ENCODE peak calls at places on chromosomes 7 and 10, in ten cellular contexts. L is natural killer cell; H is gastrocnemius medialis; G is body of pancreas; Y is activated CD8-positive, alpha-beta T cell treated with anti-CD3 and anti-CD28 coated beads for 36 hours; E is activated naive CD4-positive, alpha-beta T cell treated with anti-CD3 and anti-CD28 coated beads, Interleukin-2, amount 50 U/mL, for 72 hours; X is psoas muscle; P is IMR-90; C is stimulated activated naive B cell treated with anti-CD40 and anti-IgM and Interleukin-4, amounts not matched to agents 10 μg/mL and 1 μg/mL and 100 μg/mL, for 72 hours; A is PC-3. J is an unnamed sample.

GRCh38 chr7:85055906-85056305 is 130.9 kb downstream of the SEMA3D start:
- ATAC-seq in E (no peak), A (no peak), G (no peak), Y (no peak), X (no peak), P (no peak), L (no peak), C (no peak), H (no peak), J (no peak)

GRCh38 chr7:360454-361100 is 70.6 kb downstream of the FOXL3 start:
- ATAC-seq in X (no peak), A (no peak), E (peak), Y (peak), C (peak), L (no peak), H (no peak), P (no peak), G (no peak), J (no peak)

GRCh38 chr10:104480797-104481196 is 127.2 kb downstream of the CFAP58 start:
- ATAC-seq in P (no peak), C (no peak), L (no peak), H (no peak), A (no peak), Y (no peak), E (no peak), X (no peak), G (no peak), J (no peak)

GRCh38 chr10:4246881-4247358 is 461.9 kb upstream of the KLF6 start:
- ATAC-seq in G (no peak), A (peak), H (no peak), E (peak), X (no peak), P (peak), L (no peak), C (peak), Y (peak), J (no peak)

GRCh38 chr7:151415375-151416112 is 5.7 kb upstream of the WDR86 start:
- ATAC-seq in G (peak), X (no peak), H (no peak), A (no peak), C (no peak), P (no peak), L (peak), Y (no peak), E (no peak), J (peak)

GRCh38 chr10:82668266-82668665 is 793.3 kb downstream of the NRG3 start:
- ATAC-seq in E (no peak), X (no peak), L (no peak), C (no peak), G (no peak), Y (no peak), P (no peak), A (no peak), H (no peak), J (no peak)

GRCh38 chr10:18797286-18797685 is 138.1 kb downstream of the ARL5B start:
- ATAC-seq in L (no peak), X (no peak), Y (no peak), A (no peak), P (no peak), H (no peak), E (no peak), G (no peak), C (no peak), J (no peak)

GRCh38 chr10:7488418-7488829 is 77.6 kb upstream of the SFMBT2 start:
- ATAC-seq in E (no peak), G (peak), P (no peak), L (no peak), H (peak), Y (no peak), A (no peak), X (peak), C (no peak), J (no peak)

GRCh38 chr7:52283399-52283798 is 752.0 kb upstream of the POM121L12 start:
- ATAC-seq in G (no peak), X (no peak), H (no peak), C (no peak), Y (peak), A (no peak), P (no peak), E (peak), L (no peak), J (no peak)

GRCh38 chr7:37377231-37377630 is 71.4 kb downstream of the ELMO1 start:
- ATAC-seq in G (no peak), A (no peak), Y (peak), P (no peak), C (no peak), L (peak), E (peak), H (no peak), X (no peak), J (no peak)

GRCh38 chr7:133293390-133294110 is 40.7 kb downstream of the EXOC4 start:
- ATAC-seq in A (no peak), E (no peak), Y (no peak), L (no peak), P (no peak), C (no peak), X (peak), G (no peak), H (peak), J (no peak)

GRCh38 chr7:156654511-156655231 is 14.1 kb downstream of the RNF32 start:
- ATAC-seq in A (no peak), Y (no peak), E (no peak), C (no peak), X (no peak), L (no peak), G (no peak), H (no peak), P (no peak), J (no peak)

J was measured in esophagus mucosa.